ENCODE peak calls at places on chromosomes 1 and 21, in six cellular contexts. J, I, D, U, A and S are unnamed samples.

GRCh38 chr1:153306303-153307220 is 6.2 kb downstream of the PGLYRP3 start:
- DNase-seq in J (no peak), I (no peak), D (no peak), U (no peak), A (no peak), S (no peak)

GRCh38 chr1:78297828-78298227 is 192.9 kb upstream of the PTGFR start:
- DNase-seq in J (no peak), I (no peak), D (no peak), U (no peak), A (no peak), S (peak; percentile 13)

GRCh38 chr1:201066986-201067385 is 43.5 kb upstream of the KIF21B start:
- DNase-seq in J (no peak), I (no peak), D (no peak), U (no peak), A (no peak), S (no peak)

GRCh38 chr1:241775021-241775420 is 73.0 kb upstream of the EXO1 start:
- DNase-seq in J (no peak), I (no peak), D (no peak), U (no peak), A (no peak), S (no peak)

GRCh38 chr1:29972664-29973063 is 736.3 kb downstream of the PTPRU start:
- DNase-seq in J (no peak), I (no peak), D (no peak), U (no peak), A (no peak), S (no peak)

GRCh38 chr1:40593449-40594186 is 62.2 kb downstream of the ZNF684 start:
- DNase-seq in J (no peak), I (no peak), D (no peak), U (no peak), A (no peak), S (no peak)

GRCh38 chr1:201713093-201713810 is 115.7 kb upstream of the IPO9 start:
- DNase-seq in J (peak; percentile 36), I (peak; percentile 99), D (peak; percentile 95), U (peak; percentile 99), A (peak; percentile 99), S (peak; percentile 97)

GRCh38 chr1:17875171-17875881 is 120.2 kb downstream of the ACTL8 start:
- DNase-seq in J (no peak), I (no peak), D (no peak), U (no peak), A (peak; percentile 83), S (no peak)

GRCh38 chr1:105072446-105072845 is 1322.7 kb downstream of the AMY1C start:
- DNase-seq in J (no peak), I (no peak), D (no peak), U (no peak), A (no peak), S (no peak)

GRCh38 chr1:111591946-111592345 is 27.6 kb upstream of the RAP1A start:
- DNase-seq in J (no peak), I (no peak), D (no peak), U (no peak), A (no peak), S (no peak)

GRCh38 chr1:35171579-35171978 is 21.4 kb downstream of the SFPQ start:
- DNase-seq in J (no peak), I (no peak), D (no peak), U (no peak), A (no peak), S (no peak)

GRCh38 chr1:25568090-25568833 is 24.9 kb downstream of the LDLRAP1 start:
- DNase-seq in J (peak; percentile 93), I (no peak), D (no peak), U (no peak), A (peak; percentile 63), S (peak; percentile 67)

GRCh38 chr1:148373236-148373935 is 109.7 kb downstream of the PPIAL4G start:
- DNase-seq in J (no peak), I (no peak), D (no peak), U (no peak), A (no peak), S (no peak)

GRCh38 chr21:39461419-39461818 is 9.6 kb downstream of the SH3BGR start:
- DNase-seq in J (no peak), I (no peak), D (no peak), U (no peak), A (no peak), S (no peak)

GRCh38 chr1:109944541-109944940 is 33.9 kb downstream of the CSF1 start:
- DNase-seq in J (no peak), I (no peak), D (no peak), U (no peak), A (no peak), S (no peak)

GRCh38 chr1:11967028-11967547 is 13.2 kb upstream of the MFN2 start:
- DNase-seq in J (peak; percentile 40), I (no peak), D (peak; percentile 54), U (no peak), A (no peak), S (peak; percentile 64)

GRCh38 chr1:175262646-175263045 is 70.1 kb upstream of the KIAA0040 start:
- DNase-seq in J (no peak), I (no peak), D (no peak), U (no peak), A (no peak), S (no peak)

DNA sequence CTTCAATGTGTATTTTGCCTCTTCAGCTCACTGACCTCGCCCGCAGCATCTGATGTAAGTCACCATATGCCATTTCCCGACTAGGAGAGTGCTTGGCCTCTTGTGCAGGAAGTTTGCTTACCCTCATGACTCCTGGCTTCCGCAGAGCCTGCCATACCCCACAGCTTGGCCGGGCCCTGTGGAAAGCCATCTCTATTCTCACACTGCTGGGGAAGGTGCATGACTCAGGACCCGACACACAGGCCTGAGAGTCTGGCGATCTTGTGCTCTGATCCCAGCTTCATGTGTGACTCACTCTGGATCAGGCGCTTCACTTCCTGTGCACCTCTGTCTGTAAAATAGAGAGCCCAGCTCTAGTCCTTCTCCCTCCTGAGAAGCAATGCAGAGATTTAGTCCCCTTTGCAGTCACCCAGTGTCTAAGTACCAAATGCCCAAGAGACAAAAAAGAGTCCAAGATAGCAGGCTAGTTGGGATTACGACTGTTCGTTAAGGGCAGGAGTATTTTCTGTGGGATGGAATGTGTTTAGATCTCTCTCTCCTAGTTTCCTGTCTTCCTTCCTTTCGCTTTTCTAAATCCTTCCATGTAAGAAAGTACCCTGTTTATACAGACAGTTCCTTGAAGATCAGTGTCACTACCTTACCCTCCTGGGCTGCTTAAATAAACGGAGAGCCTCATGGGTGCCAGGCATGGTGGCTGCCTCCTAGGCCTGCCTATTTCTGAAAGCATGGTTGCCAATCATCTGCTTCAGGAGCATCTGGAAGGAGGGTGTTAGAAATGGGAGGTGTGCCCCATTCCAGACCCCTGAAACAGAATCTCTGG is 62.8 kb upstream of the KIF26B start:
- DNase-seq in J (no peak), I (peak; percentile 54), D (peak; percentile 75), U (peak; percentile 34), A (peak; percentile 99), S (no peak)
- TF ChIP-seq POLR2A in J (no peak), I (no peak), D (no peak), U (no peak), A (peak; percentile 80), S (no peak)

GRCh38 chr21:31159808-31160207 is 121.5 kb upstream of the KRTAP19-8 start:
- DNase-seq in J (no peak), I (no peak), D (no peak), U (no peak), A (no peak), S (no peak)

GRCh38 chr21:31161157-31161556 is 122.9 kb upstream of the KRTAP19-8 start:
- DNase-seq in J (no peak), I (no peak), D (no peak), U (no peak), A (peak; percentile 15), S (no peak)

GRCh38 chr21:31162827-31163226 is 124.6 kb upstream of the KRTAP19-8 start:
- DNase-seq in J (no peak), I (no peak), D (no peak), U (no peak), A (peak; percentile 70), S (no peak)

GRCh38 chr21:31162079-31162699 is 123.9 kb upstream of the KRTAP19-8 start:
- DNase-seq in J (no peak), I (no peak), D (no peak), U (no peak), A (no peak), S (no peak)

DNA sequence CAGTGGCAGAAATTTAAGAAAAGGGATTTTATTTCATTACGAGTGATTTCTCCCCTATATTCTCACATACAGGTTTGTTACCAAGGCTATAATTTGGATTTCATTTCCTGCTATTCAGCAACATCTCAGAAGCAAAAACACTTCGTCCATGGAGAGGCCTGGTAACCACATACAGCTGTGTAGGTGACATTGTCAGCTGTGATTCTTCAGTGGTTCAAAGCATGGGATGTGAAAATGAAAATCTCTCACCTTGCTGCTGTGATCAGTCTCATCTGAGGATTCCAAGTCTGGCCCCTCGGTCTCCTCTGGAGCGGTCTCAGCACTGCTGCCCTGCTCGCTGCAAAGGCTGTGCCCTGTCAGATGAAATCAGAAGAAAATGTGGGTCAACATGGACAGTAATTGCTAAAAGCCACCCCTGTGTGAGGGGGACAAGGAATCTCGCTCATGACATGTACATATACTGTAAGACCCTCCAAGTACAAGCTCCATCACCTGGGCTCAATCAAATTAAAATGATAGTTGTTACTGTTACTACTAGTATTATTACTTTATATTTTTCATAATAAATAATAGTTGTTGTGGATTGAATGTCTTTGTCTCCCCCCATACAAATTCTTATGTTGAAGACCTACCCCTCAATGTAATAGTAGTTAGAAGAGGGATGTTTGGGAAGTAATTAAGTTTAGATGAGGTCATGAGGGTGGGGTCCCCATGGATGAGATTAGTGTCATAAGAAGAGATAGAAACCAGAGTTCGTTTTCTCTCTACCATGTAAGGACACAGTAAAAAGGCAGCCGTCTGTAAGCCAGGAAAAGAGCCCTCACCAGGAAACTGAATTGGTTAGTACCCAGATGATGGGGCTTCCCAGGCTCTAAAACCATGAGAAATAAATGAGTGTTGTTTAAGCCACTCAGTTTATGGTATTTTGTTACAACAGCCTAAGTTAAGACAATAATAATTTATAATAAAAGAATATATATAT is 126.7 kb upstream of the KRTAP19-8 start:
- DNase-seq in J (no peak), I (no peak), D (no peak), U (no peak), A (no peak), S (no peak)
- H3K4me1 ChIP-seq in J (no peaks in the 10 kb centered on the region), I (no peaks in the 10 kb centered on the region), D (no peaks in the 10 kb centered on the region), U (no peaks in the 10 kb centered on the region), A (peaks cover 2% of the 10 kb centered on the region), S (no peaks in the 10 kb centered on the region)

GRCh38 chr1:117051224-117052064 is 8.7 kb upstream of the TTF2 start:
- DNase-seq in J (peak; percentile 63), I (no peak), D (no peak), U (no peak), A (no peak), S (no peak)
- TF ChIP-seq POLR2A in J (no peak), I (no peak), D (no peak), U (no peak), A (no peak), S (no peak)

DNA sequence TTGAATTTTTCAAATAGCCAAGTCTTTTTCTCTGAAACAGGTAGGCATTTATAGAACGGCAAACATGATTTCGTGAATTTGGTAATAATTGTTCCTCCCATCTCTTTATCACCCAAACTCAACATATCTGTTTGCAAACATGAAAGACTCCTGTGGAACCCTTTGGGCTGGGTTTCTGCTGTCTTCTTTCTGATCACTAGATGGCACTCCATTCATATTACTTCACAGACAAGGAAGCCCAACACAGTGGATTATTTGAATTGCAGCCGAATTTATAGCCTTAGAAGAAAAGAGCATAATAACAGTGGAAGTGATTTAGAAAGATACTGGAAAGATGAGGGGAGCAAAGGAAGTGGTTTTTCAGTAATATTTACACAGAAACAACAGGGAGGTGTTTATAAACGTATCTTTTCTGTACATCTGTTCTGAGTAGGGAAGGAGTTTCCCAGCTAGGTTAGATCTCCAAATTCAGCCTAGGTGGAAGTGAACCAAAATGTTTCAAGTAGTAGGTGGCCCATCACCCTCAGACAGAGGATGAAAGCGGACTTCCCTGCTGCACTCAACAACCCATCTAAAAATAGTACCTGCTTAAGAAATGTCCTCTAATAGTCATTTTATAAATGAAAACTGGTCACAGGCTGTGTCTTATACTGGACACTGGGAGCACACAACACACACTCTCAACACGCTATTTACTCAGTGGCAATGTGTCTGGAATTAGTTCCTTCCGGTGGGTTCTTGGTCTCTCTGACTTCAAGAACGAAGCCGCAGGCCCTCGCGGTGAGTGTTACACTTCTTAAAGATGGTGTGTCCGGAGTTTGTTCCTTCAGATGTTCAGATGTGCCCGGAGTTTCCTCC is 67.6 kb downstream of the MAP3K21 start:
- DNase-seq in J (peak; percentile 15), I (no peak), D (peak; percentile 61), U (no peak), A (peak; percentile 50), S (no peak)
- H3K4me1 ChIP-seq in J (no peaks in the 10 kb centered on the region), I (no peaks in the 10 kb centered on the region), D (peaks cover 13% of the 10 kb centered on the region), U (no peaks in the 10 kb centered on the region), A (no peaks in the 10 kb centered on the region), S (no peaks in the 10 kb centered on the region)